ENCODE peak calls at places on chromosomes 7 and 10, in four cellular contexts. V, F, Q and R are unnamed samples. For H3K4me1, the result is how much of the 10 kb centered on the place peaks cover.

GRCh38 chr10:86375204-86375603 is 8.6 kb upstream of the GRID1 start:
- DNase-seq in F (no peak), V (no peak), Q (no peak), R (no peak)

GRCh38 chr7:69739182-69739581 is 140.9 kb downstream of the AUTS2 start:
- DNase-seq in V (peak), F (no peak), Q (no peak), R (no peak)

GRCh38 chr10:3364768-3365480 is 192.3 kb upstream of the PITRM1 start:
- DNase-seq in V (no peak), Q (no peak), F (no peak), R (no peak)

GRCh38 chr7:144468990-144469732 is 65.7 kb upstream of the NOBOX start:
- DNase-seq in V (no peak), Q (no peak), F (no peak), R (no peak)

GRCh38 chr10:119445311-119445934 is 97.1 kb downstream of the RGS10 start:
- DNase-seq in Q (peak), V (peak), F (peak), R (peak)

GRCh38 chr7:33459340-33459751 is 330.0 kb downstream of the BBS9 start:
- DNase-seq in V (no peak), F (no peak), Q (no peak), R (peak)

GRCh38 chr7:69677054-69677847 is 79.0 kb downstream of the AUTS2 start:
- DNase-seq in F (no peak), V (no peak), Q (no peak), R (no peak)

GRCh38 chr7:21939136-21939857 is 6.4 kb downstream of the CDCA7L start:
- DNase-seq in F (no peak), Q (no peak), V (peak), R (no peak)

GRCh38 chr10:406976-407375 is 271.7 kb downstream of the ZMYND11 start:
- DNase-seq in F (no peak), Q (no peak), V (no peak), R (no peak)

GRCh38 chr7:1550005-1550845 is 5.8 kb downstream of the TMEM184A start:
- DNase-seq in F (no peak), V (no peak), Q (no peak), R (no peak)

GRCh38 chr7:150322114-150322832 is 882 bp upstream of the LRRC61 start:
- DNase-seq in Q (no peak), F (no peak), V (no peak), R (no peak)

GRCh38 chr10:72238392-72239175 is 22.5 kb upstream of the ASCC1 start:
- DNase-seq in V (no peak), F (no peak), Q (no peak), R (no peak)

GRCh38 chr10:35331894-35332640 is 4.2 kb upstream of the CCNY start:
- DNase-seq in V (peak), F (no peak), Q (no peak), R (no peak)

GRCh38 chr10:109104806-109105205 is 818.5 kb downstream of the XPNPEP1 start:
- DNase-seq in F (no peak), V (no peak), Q (no peak), R (no peak)

GRCh38 chr10:34565934-34566333 is 249.2 kb downstream of the PARD3 start:
- DNase-seq in V (no peak), Q (no peak), F (no peak), R (no peak)

GRCh38 chr7:64630496-64630895 is 35.4 kb upstream of the ZNF107 start:
- DNase-seq in V (no peak), Q (no peak), F (no peak), R (no peak)

GRCh38 chr7:98864726-98865420 is 4.9 kb downstream of the TMEM130 start:
- DNase-seq in Q (no peak), V (no peak), F (no peak), R (no peak)

GRCh38 chr10:79444243-79445119 is 943 bp downstream of the ZCCHC24 start:
- DNase-seq in Q (peak), F (peak), V (peak), R (no peak)

GRCh38 chr10:23094786-23095403 is 484 bp upstream of the MSRB2 start:
- DNase-seq in F (no peak), V (no peak), Q (no peak), R (no peak)

GRCh38 chr10:59627366-59628018 is 82.2 kb downstream of the SLC16A9 start:
- DNase-seq in V (no peak), Q (no peak), F (no peak), R (no peak)

GRCh38 chr10:100485336-100485735 is 22.5 kb downstream of the WNT8B start:
- DNase-seq in V (no peak), Q (no peak), F (no peak), R (peak)

GRCh38 chr10:100184426-100185219 is 1.2 kb downstream of the ERLIN1 start:
- DNase-seq in Q (no peak), V (peak), F (no peak), R (no peak)

GRCh38 chr7:121054925-121055324 is 66.4 kb downstream of the CPED1 start:
- DNase-seq in F (no peak), Q (no peak), V (no peak), R (no peak)

GRCh38 chr10:99870051-99870730 is 87.8 kb downstream of the ABCC2 start:
- DNase-seq in Q (no peak), F (no peak), V (no peak), R (no peak)

GRCh38 chr10:78904196-78904595 is 164.6 kb upstream of the ZMIZ1 start:
- DNase-seq in V (no peak), Q (no peak), F (no peak), R (no peak)

GRCh38 chr7:155213955-155214327 is 83.7 kb upstream of the INSIG1 start:
- DNase-seq in F (no peak), Q (no peak), V (no peak), R (no peak)

GRCh38 chr10:105592468-105592867 is 951.4 kb downstream of the SORCS3 start:
- DNase-seq in V (no peak), Q (no peak), F (no peak), R (no peak)

GRCh38 chr7:111931958-111932357 is 274.2 kb downstream of the DOCK4 start:
- DNase-seq in V (no peak), Q (no peak), F (no peak), R (no peak)

GRCh38 chr7:80611779-80612178 is 26.7 kb upstream of the CD36 start:
- DNase-seq in Q (peak), F (no peak), V (peak), R (no peak)

GRCh38 chr7:111568870-111569462 is 6.7 kb upstream of the IMMP2L start:
- DNase-seq in V (no peak), Q (no peak), F (no peak), R (no peak)

GRCh38 chr10:59880019-59880717 is 26.2 kb downstream of the CCDC6 start:
- DNase-seq in V (no peak), F (no peak), Q (no peak), R (no peak)

GRCh38 chr10:71433983-71434744 is 37.4 kb downstream of the CDH23 start:
- DNase-seq in V (peak), Q (no peak), F (no peak), R (no peak)

GRCh38 chr10:6300106-6300783 is 97.5 kb downstream of the PFKFB3 start:
- DNase-seq in V (peak), Q (no peak), F (no peak), R (no peak)

GRCh38 chr7:66303454-66304160 is 98.5 kb downstream of the TPST1 start:
- DNase-seq in Q (no peak), V (no peak), F (no peak), R (no peak)

GRCh38 chr10:109616356-109616755 is 307.0 kb downstream of the XPNPEP1 start:
- DNase-seq in Q (no peak), F (no peak), V (no peak), R (no peak)

GRCh38 chr7:20314216-20314615 is 16.5 kb upstream of the ITGB8 start:
- DNase-seq in Q (no peak), F (no peak), V (no peak), R (no peak)

GRCh38 chr7:92835851-92836488 is 403 bp downstream of the CDK6 start:
- DNase-seq in Q (peak), F (no peak), V (peak), R (no peak)

DNA sequence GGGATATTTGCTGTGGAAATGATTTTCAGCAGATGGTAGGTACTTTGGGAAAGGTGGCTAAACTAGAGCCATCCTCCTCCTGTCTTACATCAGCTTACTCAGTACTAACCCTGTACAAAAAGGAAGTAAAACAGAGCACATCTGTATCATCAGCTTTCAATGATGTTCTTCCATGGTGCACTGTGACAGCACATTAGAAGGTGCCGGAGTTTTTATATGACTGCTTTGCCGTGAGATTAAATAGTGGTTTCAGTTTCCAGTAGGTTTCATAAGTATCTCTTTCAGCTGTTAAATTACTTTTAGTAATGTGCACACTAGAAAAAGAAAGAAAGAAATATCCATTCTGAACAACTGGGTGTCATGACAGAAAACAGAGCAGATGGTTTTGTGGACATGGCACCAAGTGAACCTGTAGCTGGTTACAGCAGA is 86.5 kb downstream of the ARID5B start:
- DNase-seq in Q (no peak), F (no peak), V (no peak), R (no peak)
- TF ChIP-seq POLR2A in Q (no peak), F (no peak), V (no peak), R (no peak)

GRCh38 chr7:106100863-106101262 is 11.2 kb downstream of the SYPL1 start:
- DNase-seq in V (no peak), Q (no peak), F (no peak), R (no peak)
- H3K4me1 ChIP-seq in V (under half), Q (under half), F (under half), R (under half)

GRCh38 chr10:28965937-28966336 is 288.6 kb downstream of the BAMBI start:
- DNase-seq in F (no peak), V (no peak), Q (no peak), R (no peak)

GRCh38 chr10:28969413-28969812 is 292.1 kb downstream of the BAMBI start:
- DNase-seq in F (no peak), Q (no peak), V (no peak), R (no peak)

GRCh38 chr10:28973309-28973972 is 296.1 kb downstream of the BAMBI start:
- DNase-seq in F (no peak), V (no peak), Q (no peak), R (no peak)

GRCh38 chr10:28971255-28971654 is 293.9 kb downstream of the BAMBI start:
- DNase-seq in V (no peak), F (no peak), Q (no peak), R (no peak)

DNA sequence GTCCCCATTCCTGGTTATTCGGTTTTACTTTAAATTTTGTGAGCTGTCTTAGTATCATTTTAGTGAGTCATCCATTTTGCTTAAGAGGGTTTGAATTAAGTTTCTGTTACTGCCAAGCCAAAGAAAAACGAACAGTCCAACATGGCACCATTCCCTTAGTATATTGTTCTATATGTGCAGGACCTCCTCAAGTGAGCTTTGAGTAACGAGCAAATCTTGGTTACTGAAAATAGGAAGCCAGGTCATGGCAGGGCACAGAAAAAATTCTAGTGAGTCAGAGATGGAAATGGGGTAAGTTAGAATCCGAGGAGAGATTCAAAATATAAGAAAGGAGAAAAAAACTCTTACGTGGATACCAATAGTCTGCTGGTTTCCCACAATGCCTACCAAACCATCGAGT is 292.9 kb downstream of the BAMBI start:
- DNase-seq in Q (no peak), V (no peak), F (no peak), R (no peak)
- TF ChIP-seq POLR2A in Q (no peak), V (no peak), F (no peak), R (no peak)

DNA sequence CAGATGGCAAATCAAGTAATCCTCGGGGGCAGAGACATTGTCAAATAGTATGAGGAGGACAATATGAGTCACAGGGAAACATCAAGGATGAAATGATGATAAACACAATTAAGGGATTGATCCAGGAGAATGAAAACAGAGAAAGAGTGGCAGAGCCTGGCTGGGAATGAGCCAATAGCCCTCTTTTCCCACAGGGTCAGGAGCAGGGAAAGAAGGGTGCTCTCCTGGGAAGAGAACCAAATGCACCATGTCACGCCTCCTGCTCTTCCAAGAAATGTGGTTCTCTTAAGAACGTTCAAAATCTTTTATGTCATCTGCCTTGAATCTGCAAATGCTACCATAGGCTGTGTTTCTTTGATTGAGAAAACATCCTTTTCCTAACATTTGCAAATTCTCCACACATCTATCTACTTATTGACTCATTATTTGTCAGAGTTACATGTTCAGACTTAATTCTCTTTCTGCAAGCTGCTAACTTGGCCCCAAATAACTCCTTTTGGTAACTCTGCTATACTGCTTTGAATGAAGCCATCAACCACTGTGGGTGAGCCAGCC is 50.6 kb downstream of the HIPK2 start:
- DNase-seq in Q (no peak), V (no peak), F (no peak), R (no peak)
- H3K4me1 ChIP-seq in Q (under half), V (half or more), F (under half), R (under half)

GRCh38 chr10:114603943-114604342 is 54.1 kb downstream of the ABLIM1 start:
- DNase-seq in Q (no peak), F (no peak), V (peak), R (no peak)

GRCh38 chr10:114596793-114597192 is 61.3 kb downstream of the ABLIM1 start:
- DNase-seq in Q (no peak), V (no peak), F (no peak), R (no peak)

GRCh38 chr10:114604357-114605129 is 53.5 kb downstream of the ABLIM1 start:
- DNase-seq in F (no peak), V (no peak), Q (no peak), R (no peak)

GRCh38 chr10:114603303-114603702 is 54.8 kb downstream of the ABLIM1 start:
- DNase-seq in Q (no peak), F (no peak), V (no peak), R (no peak)

DNA sequence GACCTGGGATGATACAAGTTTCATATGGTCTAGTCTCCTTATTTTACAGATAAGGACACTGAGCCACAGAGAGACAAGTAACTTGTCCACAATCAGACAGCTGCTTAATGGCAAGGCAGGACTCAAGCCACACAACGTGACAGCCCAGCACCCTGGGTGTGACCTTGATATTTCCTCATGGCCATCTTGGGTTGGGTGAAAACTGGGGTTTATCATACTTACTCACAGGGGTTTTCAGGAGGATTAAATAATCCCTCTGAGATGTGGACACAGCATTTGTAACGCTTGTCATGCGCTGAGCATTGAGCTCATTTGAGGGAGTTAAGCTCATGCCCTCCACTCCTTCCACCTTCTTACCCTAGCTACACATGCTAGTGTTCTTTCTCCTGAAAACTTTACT is 58.0 kb downstream of the ABLIM1 start:
- DNase-seq in F (no peak), Q (no peak), V (no peak), R (no peak)
- TF ChIP-seq POLR2A in F (no peak), Q (no peak), V (no peak), R (no peak)

GRCh38 chr7:16661924-16662323 is 15.9 kb downstream of the BZW2 start:
- DNase-seq in Q (no peak), V (no peak), F (no peak), R (no peak)
- H3K4me1 ChIP-seq in Q (under half), V (under half), F (under half), R (under half)